ENCODE peak calls at places on chromosomes 2 and 18, in six cellular contexts. One of them, this sample, is unnamed.

GRCh38 chr2:179446475-179447141 is 182.0 kb upstream of the SESTD1 start:
- DNase-seq in H1: no peak
- DNase-seq in K562: no peak
- DNase-seq in GM12878: no peak
- DNase-seq in GM12891: no peak
- DNase-seq in HepG2: no peak
- DNase-seq in this sample: no peak

GRCh38 chr2:217934321-217935131 is 68.3 kb downstream of the TNS1 start:
- DNase-seq in GM12878: no peak
- DNase-seq in H1: no peak
- DNase-seq in HepG2: no peak
- DNase-seq in K562: no peak
- DNase-seq in GM12891: no peak
- DNase-seq in this sample: no peak

GRCh38 chr2:157751462-157752058 is 122.9 kb upstream of the ACVR1C start:
- DNase-seq in H1: peak
- DNase-seq in HepG2: peak
- DNase-seq in GM12891: no peak
- DNase-seq in GM12878: peak
- DNase-seq in K562: peak
- DNase-seq in this sample: no peak

GRCh38 chr2:144458536-144458935 is 61.4 kb downstream of the ZEB2 start:
- DNase-seq in K562: no peak
- DNase-seq in HepG2: no peak
- DNase-seq in GM12891: no peak
- DNase-seq in H1: no peak
- DNase-seq in GM12878: no peak
- DNase-seq in this sample: no peak

GRCh38 chr2:177784449-177784845 is 288.1 kb downstream of the PDE11A start:
- DNase-seq in HepG2: no peak
- DNase-seq in GM12878: no peak
- DNase-seq in K562: no peak
- DNase-seq in H1: no peak
- DNase-seq in GM12891: no peak
- DNase-seq in this sample: no peak

GRCh38 chr2:178482437-178482836 is 2.2 kb downstream of the PLEKHA3 start:
- DNase-seq in H1: no peak
- DNase-seq in GM12891: peak
- DNase-seq in GM12878: peak
- DNase-seq in K562: no peak
- DNase-seq in HepG2: no peak
- DNase-seq in this sample: no peak

GRCh38 chr2:33322099-33322498 is 154.3 kb upstream of the RASGRP3 start:
- DNase-seq in GM12891: no peak
- DNase-seq in H1: no peak
- DNase-seq in HepG2: no peak
- DNase-seq in K562: no peak
- DNase-seq in GM12878: no peak
- DNase-seq in this sample: no peak

GRCh38 chr2:11710210-11710609 is 36.2 kb upstream of the LPIN1 start:
- DNase-seq in GM12891: no peak
- DNase-seq in HepG2: no peak
- DNase-seq in K562: no peak
- DNase-seq in GM12878: no peak
- DNase-seq in H1: no peak
- DNase-seq in this sample: no peak

GRCh38 chr2:28716265-28716865 is 35.3 kb upstream of the PPP1CB start:
- DNase-seq in H1: no peak
- DNase-seq in HepG2: peak
- DNase-seq in GM12878: peak
- DNase-seq in GM12891: no peak
- DNase-seq in K562: no peak
- DNase-seq in this sample: no peak

GRCh38 chr18:59961086-59961485 is 61.3 kb downstream of the PMAIP1 start:
- DNase-seq in GM12878: no peak
- DNase-seq in K562: no peak
- DNase-seq in H1: no peak
- DNase-seq in HepG2: no peak
- DNase-seq in GM12891: peak
- DNase-seq in this sample: peak

DNA sequence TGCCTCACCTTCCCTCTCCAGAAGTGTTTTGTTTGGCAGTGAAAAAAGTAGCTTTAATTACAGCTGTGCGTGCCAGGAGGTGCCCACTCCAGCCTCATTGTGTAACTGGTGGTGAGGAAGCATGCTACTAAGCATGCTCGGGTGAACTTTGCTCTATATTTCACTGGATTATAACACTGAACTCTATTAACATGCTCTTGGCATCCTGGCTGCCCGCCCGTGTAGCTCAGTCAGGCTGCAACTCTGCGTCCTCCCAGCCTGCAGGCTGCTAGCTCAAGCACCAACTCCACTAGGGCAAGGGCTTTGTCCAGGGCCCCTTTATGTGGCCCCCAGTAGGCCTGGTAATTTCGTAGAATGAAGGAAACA is 34.4 kb downstream of the IMPA2 start:
- DNase-seq in GM12878: no peak
- DNase-seq in H1: no peak
- DNase-seq in K562: no peak
- DNase-seq in GM12891: no peak
- DNase-seq in HepG2: no peak
- DNase-seq in this sample: no peak
- TF ChIP-seq TAF1 in GM12878: no peak
- TF ChIP-seq TAF1 in H1: no peak
- TF ChIP-seq TAF1 in K562: no peak
- TF ChIP-seq TAF1 in GM12891: no peak
- TF ChIP-seq TAF1 in HepG2: no peak
- TF ChIP-seq TAF1 in this sample: no peak

DNA sequence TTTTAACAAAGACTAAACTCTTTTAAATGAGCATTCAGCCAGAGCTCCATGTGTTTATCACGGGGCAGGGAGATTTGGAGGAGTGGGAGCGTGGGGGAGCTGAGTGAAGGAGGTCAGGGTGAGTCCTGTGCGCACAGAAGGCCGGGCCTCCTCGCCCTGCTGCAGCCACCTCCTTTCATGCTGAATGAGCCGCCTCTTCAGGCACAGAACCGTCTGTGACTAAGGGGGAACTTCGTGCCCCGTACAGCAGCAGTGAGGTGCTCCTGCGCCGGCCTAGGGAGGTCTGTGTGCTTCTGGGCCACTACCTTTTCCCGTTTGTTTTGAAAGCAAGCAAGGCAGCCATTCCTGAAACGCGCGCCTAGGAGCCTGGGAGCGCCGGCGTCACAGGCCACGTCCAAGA is 27.1 kb upstream of the ZNF516 start:
- DNase-seq in GM12891: no peak
- DNase-seq in HepG2: no peak
- DNase-seq in K562: no peak
- DNase-seq in GM12878: no peak
- DNase-seq in H1: no peak
- DNase-seq in this sample: no peak
- TF ChIP-seq POLR2A in GM12891: no peak
- TF ChIP-seq POLR2A in HepG2: no peak
- TF ChIP-seq POLR2A in K562: no peak
- TF ChIP-seq POLR2A in GM12878: no peak
- TF ChIP-seq POLR2A in H1: no peak
- TF ChIP-seq POLR2A in this sample: no peak

GRCh38 chr2:223457301-223457700 is 144.9 kb downstream of the SCG2 start:
- DNase-seq in GM12878: no peak
- DNase-seq in K562: no peak
- DNase-seq in H1: no peak
- DNase-seq in GM12891: no peak
- DNase-seq in HepG2: no peak
- DNase-seq in this sample: no peak

GRCh38 chr2:223460774-223461211 is 141.4 kb downstream of the SCG2 start:
- DNase-seq in H1: no peak
- DNase-seq in K562: no peak
- DNase-seq in GM12878: no peak
- DNase-seq in GM12891: no peak
- DNase-seq in HepG2: no peak
- DNase-seq in this sample: no peak

GRCh38 chr2:223464071-223464470 is 138.1 kb downstream of the SCG2 start:
- DNase-seq in GM12891: no peak
- DNase-seq in GM12878: no peak
- DNase-seq in H1: no peak
- DNase-seq in HepG2: no peak
- DNase-seq in K562: no peak
- DNase-seq in this sample: no peak

DNA sequence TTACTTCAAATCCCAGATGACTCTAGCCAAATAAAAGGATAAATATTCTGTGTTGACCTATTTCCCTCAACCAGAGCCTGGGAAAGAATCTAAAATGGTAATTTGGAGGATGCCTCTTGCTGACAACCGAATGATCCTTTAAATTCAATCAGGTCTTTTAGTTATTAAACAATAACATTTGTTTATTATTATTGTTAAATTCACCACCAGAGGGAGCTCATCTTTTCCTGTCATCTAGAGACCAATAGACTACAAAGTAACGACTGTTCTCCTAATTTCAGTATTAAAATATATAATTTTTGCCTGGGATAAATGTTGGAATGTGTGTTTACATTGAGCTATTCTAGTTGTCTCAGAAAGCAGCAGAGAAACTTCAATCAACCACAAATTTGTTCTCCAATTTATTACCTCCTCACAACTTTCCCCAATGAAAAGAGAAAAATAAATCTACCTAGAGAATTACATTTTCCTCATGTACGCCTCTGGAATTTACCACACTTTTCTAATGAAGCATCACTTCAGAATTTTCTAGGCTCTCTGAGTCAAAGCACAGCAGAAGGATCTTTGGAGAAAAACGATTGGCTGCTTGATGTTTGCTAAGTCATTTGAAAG is 142.7 kb downstream of the SCG2 start:
- DNase-seq in GM12878: no peak
- DNase-seq in H1: no peak
- DNase-seq in GM12891: no peak
- DNase-seq in K562: peak
- DNase-seq in HepG2: no peak
- DNase-seq in this sample: no peak
- TF ChIP-seq TAF1 in GM12878: no peak
- TF ChIP-seq TAF1 in H1: no peak
- TF ChIP-seq TAF1 in GM12891: no peak
- TF ChIP-seq TAF1 in K562: no peak
- TF ChIP-seq TAF1 in HepG2: no peak
- TF ChIP-seq TAF1 in this sample: no peak

DNA sequence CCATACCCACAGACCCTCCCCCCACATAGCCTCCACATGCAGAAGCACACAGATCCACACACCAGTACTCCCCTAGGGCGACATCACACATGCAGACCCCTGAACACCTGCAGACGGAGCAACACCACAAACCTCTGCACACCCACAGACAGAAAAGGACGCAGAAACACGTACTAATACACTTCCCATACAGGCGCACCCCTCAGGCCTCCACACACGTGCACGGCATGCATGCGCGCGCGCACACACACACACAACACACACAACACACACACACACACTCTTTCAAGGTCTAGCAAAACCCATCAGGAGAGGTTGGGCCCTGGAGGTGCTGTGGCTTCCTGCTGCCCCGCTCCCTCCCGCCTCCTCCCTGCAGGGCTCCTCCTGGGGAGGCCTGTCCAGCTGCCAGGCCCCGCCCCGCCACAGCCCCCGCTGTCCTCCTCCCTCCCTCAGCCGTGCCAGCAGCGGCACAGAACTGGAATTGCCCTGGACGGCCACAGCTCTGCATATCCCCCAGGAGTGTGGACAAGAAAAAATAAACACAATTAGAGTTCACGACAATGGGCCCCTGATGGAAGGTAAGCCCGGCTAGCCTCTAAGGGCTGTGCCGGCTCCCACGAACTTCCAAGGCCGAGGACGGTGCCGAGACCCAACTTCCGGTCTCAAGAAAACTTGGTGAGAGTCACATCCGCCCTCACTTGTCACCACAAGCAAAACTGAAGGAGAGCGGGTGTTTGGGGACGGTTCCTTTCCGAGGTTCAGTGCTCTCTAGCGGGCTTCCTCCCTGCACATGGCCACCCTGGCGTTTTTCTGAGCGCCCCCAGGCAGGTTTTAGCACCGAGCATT is 6.8 kb downstream of the ZFP36L2 start:
- DNase-seq in GM12878: peak
- DNase-seq in H1: peak
- DNase-seq in GM12891: peak
- DNase-seq in HepG2: peak
- DNase-seq in K562: peak
- DNase-seq in this sample: peak
- TF ChIP-seq POLR2A in GM12878: no peak
- TF ChIP-seq POLR2A in H1: no peak
- TF ChIP-seq POLR2A in GM12891: peak
- TF ChIP-seq POLR2A in HepG2: peak
- TF ChIP-seq POLR2A in K562: peak
- TF ChIP-seq POLR2A in this sample: peak

DNA sequence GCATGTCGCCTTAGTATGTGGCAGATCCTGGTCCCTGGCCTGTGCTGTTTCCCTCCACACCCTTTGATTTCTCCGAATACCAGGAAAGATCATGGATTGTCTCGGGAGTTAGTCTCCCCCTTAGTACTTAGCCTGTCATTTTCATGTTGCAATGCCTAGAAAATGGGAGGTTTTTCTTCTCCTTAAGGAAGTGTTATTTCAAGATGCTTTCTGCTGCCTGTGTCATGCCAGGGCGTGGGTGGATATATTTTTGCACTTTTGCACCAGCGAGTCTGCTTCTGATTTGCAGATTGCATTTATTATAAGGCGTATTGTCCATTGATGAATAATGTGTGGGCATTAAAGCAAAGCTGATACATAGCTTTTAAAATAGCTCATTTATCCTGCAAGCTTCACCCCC is 223.5 kb downstream of the NEDD4L start:
- DNase-seq in K562: no peak
- DNase-seq in HepG2: no peak
- DNase-seq in GM12891: no peak
- DNase-seq in GM12878: no peak
- DNase-seq in H1: no peak
- DNase-seq in this sample: no peak
- TF ChIP-seq TAF1 in K562: no peak
- TF ChIP-seq TAF1 in HepG2: no peak
- TF ChIP-seq TAF1 in GM12891: no peak
- TF ChIP-seq TAF1 in GM12878: no peak
- TF ChIP-seq TAF1 in H1: no peak
- TF ChIP-seq TAF1 in this sample: no peak

DNA sequence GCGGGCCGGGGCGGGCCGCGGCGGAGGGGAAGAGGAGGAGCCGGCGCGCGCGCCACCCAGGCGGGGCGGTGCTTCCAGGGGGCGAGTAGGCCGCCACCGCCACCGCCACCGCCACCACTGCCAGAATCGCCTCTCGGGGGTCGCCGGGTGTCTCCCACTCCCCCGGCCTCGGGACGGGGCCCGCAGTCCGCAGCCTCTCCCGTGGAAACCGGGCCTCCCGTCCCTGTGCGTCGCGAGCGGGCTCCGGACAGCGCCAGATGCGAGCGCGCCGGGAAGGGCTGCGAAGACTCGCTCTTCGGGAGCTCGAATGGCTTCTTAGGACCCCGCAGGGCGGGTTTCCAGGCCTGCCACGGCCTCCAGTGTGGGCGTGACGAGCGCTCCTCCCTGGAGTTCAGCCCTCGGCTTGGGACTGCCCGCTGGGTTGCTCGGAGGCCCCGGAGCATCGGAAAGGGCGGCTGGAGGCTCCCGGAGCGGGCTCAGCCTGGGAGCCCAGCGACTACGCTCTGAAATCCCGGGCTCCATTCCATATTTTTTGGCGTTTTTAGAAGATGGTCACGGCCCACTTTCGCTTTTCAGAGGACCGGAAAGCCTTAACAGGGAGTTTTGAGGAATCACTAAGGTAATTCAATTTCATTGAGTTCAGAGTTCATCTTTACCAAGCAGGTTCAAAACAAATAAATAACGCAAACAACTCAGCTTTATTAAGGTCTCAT is 391 bp upstream of the KDSR start:
- DNase-seq in K562: peak
- DNase-seq in GM12891: peak
- DNase-seq in H1: peak
- DNase-seq in HepG2: peak
- DNase-seq in GM12878: peak
- DNase-seq in this sample: peak
- TF ChIP-seq POLR2A in K562: peak
- TF ChIP-seq POLR2A in GM12891: peak
- TF ChIP-seq POLR2A in H1: peak
- TF ChIP-seq POLR2A in HepG2: peak
- TF ChIP-seq POLR2A in GM12878: peak
- TF ChIP-seq POLR2A in this sample: peak

This sample was measured in GM12892.